ENCODE peak calls at places on chromosomes 3 and 15, in nine cellular contexts. P is HCT116, B is endothelial cell of umbilical vein, I is stomach, L is HL-60, Z is Panc1, H is GM12891, X is breast epithelium, F is HepG2. D is an unnamed sample.

GRCh38 chr3:39491014-39491413 is 23.5 kb downstream of the MOBP start:
- DNase-seq in L (no peak), Z (no peak), F (no peak), I (no peak), P (no peak), B (no peak), H (no peak), X (no peak), D (no peak)

GRCh38 chr3:196317702-196318467 is at the start of gene DYNLT2B:
- DNase-seq in Z (peak; percentile 62), P (peak; percentile 74), X (peak; percentile 85), B (peak; percentile 94), H (peak; percentile 97), L (peak; percentile 88), F (peak; percentile 76), I (peak; percentile 90), D (peak; percentile 83)

GRCh38 chr3:129161860-129162271 is 1.0 kb upstream of the ISY1 start:
- DNase-seq in L (peak; percentile 51), F (peak; percentile 18), X (no peak), P (no peak), I (no peak), B (no peak), Z (no peak), H (no peak), D (no peak)

GRCh38 chr15:69160976-69161877 is 792 bp downstream of the GLCE start:
- DNase-seq in F (peak; percentile 30), X (no peak), B (no peak), P (peak; percentile 16), Z (no peak), H (peak; percentile 21), I (peak; percentile 29), L (no peak), D (peak; percentile 14)

GRCh38 chr15:65916664-65917406 is 47.5 kb downstream of the RAB11A start:
- DNase-seq in X (peak; percentile 57), Z (peak; percentile 13), L (no peak), B (peak; percentile 52), F (peak; percentile 80), P (no peak), H (peak; percentile 55), I (peak; percentile 71), D (peak; percentile 31)

GRCh38 chr3:188309437-188310269 is 155.7 kb downstream of the LPP start:
- DNase-seq in L (no peak), X (no peak), H (no peak), B (no peak), I (no peak), F (no peak), P (no peak), Z (no peak), D (no peak)

GRCh38 chr3:11910971-11911531 is 64.4 kb upstream of the TAMM41 start:
- DNase-seq in F (no peak), H (no peak), Z (no peak), X (no peak), P (no peak), B (no peak), I (peak; percentile 74), L (no peak), D (no peak)

GRCh38 chr3:151290673-151291072 is 12.3 kb upstream of the P2RY14 start:
- DNase-seq in P (peak; percentile 29), I (no peak), H (no peak), X (no peak), F (no peak), B (no peak), L (peak; percentile 34), Z (no peak), D (no peak)

GRCh38 chr15:31069360-31070000 is 32.0 kb downstream of the TRPM1 start:
- DNase-seq in X (no peak), B (peak; percentile 17), P (no peak), H (no peak), L (no peak), Z (no peak), F (peak; percentile 11), I (no peak), D (peak; percentile 53)

GRCh38 chr3:57228734-57229505 is 1.4 kb downstream of the APPL1 start:
- DNase-seq in P (no peak), H (no peak), I (no peak), X (no peak), L (peak; percentile 52), Z (no peak), F (no peak), B (peak; percentile 41), D (no peak)

GRCh38 chr3:57230006-57230405 is 2.5 kb downstream of the APPL1 start:
- DNase-seq in B (no peak), L (no peak), I (no peak), P (no peak), Z (no peak), F (no peak), X (no peak), H (no peak), D (no peak)

GRCh38 chr3:57226156-57226555 is 1.4 kb upstream of the APPL1 start:
- DNase-seq in H (no peak), B (no peak), I (no peak), P (no peak), Z (no peak), X (no peak), F (no peak), L (peak; percentile 4), D (no peak)

GRCh38 chr3:57227204-57227929 is at the start of gene APPL1:
- DNase-seq in F (peak; percentile 84), Z (peak; percentile 39), P (peak; percentile 75), I (peak; percentile 94), L (peak; percentile 91), H (peak; percentile 91), B (peak; percentile 94), X (peak; percentile 89), D (peak; percentile 91)

DNA sequence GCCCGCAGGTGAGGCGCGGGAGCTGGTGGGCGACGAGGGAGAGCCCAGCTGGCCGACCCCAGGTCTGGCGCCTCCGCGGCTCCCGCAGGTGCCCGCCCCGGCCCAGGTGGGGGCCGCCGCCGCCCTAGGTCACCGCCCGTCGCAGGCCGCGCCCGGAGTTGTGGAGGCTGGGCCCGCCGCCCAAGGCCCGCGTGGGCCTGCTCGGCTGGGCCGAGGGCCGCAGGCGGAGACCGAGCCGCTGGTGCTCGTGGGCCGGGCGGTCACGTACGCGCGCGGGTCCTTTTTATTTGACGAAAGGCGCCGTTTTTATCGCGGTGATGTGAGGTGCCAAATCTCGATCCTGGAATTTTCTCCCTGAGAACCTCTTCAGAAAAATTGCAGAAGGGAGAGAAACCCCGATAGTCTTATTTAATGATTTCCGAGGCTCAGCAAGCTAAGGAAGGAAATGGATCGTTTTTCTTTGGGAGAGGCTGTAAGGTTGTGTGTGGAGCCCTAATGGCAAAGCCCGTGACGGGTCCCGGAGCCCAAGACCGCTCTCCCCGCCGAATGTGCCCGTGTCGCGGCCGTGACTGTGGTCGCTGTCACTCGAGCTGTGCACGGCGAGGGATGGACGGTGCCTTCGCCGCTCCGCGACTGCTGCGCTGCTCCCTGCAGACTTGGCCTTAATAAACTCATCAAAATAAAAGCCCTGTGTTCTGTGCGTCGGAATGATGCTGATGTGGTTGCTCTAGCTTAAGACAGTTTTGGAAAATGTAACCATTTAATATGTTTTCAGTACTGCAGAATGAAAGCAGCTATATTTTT is 603 bp downstream of the APPL1 start:
- DNase-seq in P (no peak), L (peak; percentile 46), B (peak; percentile 66), X (peak; percentile 57), Z (no peak), I (peak; percentile 50), H (no peak), F (no peak), D (peak; percentile 45)
- TF ChIP-seq POLR2AphosphoS5 in P (no peak), L (no peak), B (no peak), X (peak; percentile 35), Z (no peak), I (peak; percentile 46), H (no peak), F (no peak), D (peak; percentile 54)

GRCh38 chr3:15372918-15373317 is 40.5 kb upstream of the SH3BP5 start:
- DNase-seq in F (no peak), I (no peak), H (no peak), P (no peak), B (no peak), L (no peak), X (no peak), Z (no peak), D (no peak)

GRCh38 chr3:15382405-15382923 is 44.9 kb downstream of the METTL6 start:
- DNase-seq in F (no peak), L (no peak), Z (no peak), X (no peak), B (no peak), P (no peak), H (no peak), I (no peak), D (no peak)

GRCh38 chr3:15380980-15381890 is 46.1 kb downstream of the METTL6 start:
- DNase-seq in I (no peak), L (no peak), X (no peak), F (no peak), P (no peak), Z (no peak), H (no peak), B (no peak), D (no peak)

GRCh38 chr3:15375461-15376000 is 43.1 kb upstream of the SH3BP5 start:
- DNase-seq in B (no peak), F (no peak), X (no peak), P (no peak), L (no peak), Z (no peak), H (no peak), I (no peak), D (no peak)

GRCh38 chr3:15377961-15378791 is 45.8 kb upstream of the SH3BP5 start:
- DNase-seq in P (peak; percentile 91), H (peak; percentile 33), X (peak; percentile 90), Z (peak; percentile 75), L (peak; percentile 95), I (peak; percentile 97), F (peak; percentile 89), B (peak; percentile 96), D (peak; percentile 84)
- TF ChIP-seq POLR2AphosphoS5 in P (peak; percentile 45), H (no peak), X (peak; percentile 91), Z (no peak), L (no peak), I (peak; percentile 41), F (no peak), B (peak; percentile 47), D (peak; percentile 89)

DNA sequence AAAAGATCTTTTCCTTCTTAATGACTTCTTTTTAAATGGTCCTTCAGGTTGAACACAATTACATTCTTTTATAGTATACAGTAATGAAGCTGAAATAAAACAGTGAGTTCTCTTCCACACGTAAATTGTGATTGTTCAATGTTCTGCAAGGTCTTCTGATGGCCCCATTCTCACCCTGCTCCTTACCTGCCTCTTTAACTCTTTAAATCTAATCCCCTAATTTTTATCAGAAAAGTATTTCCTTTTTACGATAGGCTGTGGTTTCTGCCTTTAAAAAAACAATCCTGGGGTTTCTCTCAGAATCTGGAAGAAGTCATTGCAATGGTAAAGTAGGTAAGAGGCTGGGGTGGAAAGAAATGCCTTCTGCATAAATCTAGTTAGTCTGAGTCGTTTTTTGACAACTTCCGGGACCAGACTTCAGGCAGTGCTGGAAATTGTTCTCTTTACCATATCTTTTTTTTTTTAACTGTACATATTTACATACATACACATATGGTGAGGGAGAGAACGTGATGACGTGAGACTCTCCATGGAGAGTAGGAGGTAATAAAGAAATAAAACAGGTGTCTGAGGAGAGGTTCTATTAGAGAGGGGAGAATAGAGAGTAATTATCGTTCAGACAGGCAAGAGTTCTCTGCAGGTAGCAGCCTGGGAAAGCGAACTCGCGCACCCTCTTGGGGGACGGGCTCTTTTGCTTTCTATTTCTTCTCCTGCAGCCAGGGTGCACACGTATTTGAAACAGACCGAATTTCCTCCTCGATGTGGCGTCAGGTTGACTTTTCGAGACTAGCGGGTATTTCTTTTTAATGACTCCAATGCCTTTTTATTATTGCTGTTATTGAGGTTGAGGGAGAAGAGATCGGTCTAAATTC is at the start of gene SIDT1:
- DNase-seq in B (peak; percentile 21), F (no peak), H (no peak), I (peak; percentile 67), P (no peak), X (no peak), Z (no peak), L (peak; percentile 42), D (peak; percentile 69)
- TF ChIP-seq POLR2AphosphoS5 in B (no peak), F (no peak), H (peak; percentile 98), I (peak; percentile 58), P (no peak), X (no peak), Z (no peak), L (no peak), D (no peak)

GRCh38 chr3:55309336-55309735 is 177.8 kb downstream of the WNT5A start:
- DNase-seq in Z (no peak), H (no peak), I (no peak), L (no peak), F (no peak), P (no peak), X (no peak), B (no peak), D (no peak)
- TF ChIP-seq POLR2AphosphoS5 in Z (no peak), H (no peak), I (no peak), L (no peak), F (no peak), P (no peak), X (no peak), B (no peak), D (no peak)